ENCODE peak calls at places on chromosomes 5 and 9, in eight cellular contexts. One of them, this sample, is unnamed.

GRCh38 chr5:178757410-178757809 is 27.0 kb upstream of the ZNF354A start:
- DNase-seq in AG08396: no peak
- DNase-seq in NCI-H2227 treated with DMSO at 0.1 percent for 48 hours: no peak
- DNase-seq in body of pancreas: no peak
- DNase-seq in choroid plexus epithelial cell: no peak
- DNase-seq in skeletal muscle cell: no peak
- DNase-seq in fibroblast of pulmonary artery: no peak
- DNase-seq in BE2C: no peak
- DNase-seq in this sample: no peak

GRCh38 chr9:77663754-77664153 is 15.6 kb upstream of the GNA14 start:
- DNase-seq in body of pancreas: peak; percentile 58
- DNase-seq in fibroblast of pulmonary artery: no peak
- DNase-seq in NCI-H2227 treated with DMSO at 0.1 percent for 48 hours: no peak
- DNase-seq in BE2C: no peak
- DNase-seq in skeletal muscle cell: no peak
- DNase-seq in AG08396: no peak
- DNase-seq in choroid plexus epithelial cell: no peak
- DNase-seq in this sample: no peak

GRCh38 chr5:91419571-91420537 is 36.7 kb upstream of the ARRDC3 start:
- DNase-seq in body of pancreas: peak; percentile 65
- DNase-seq in skeletal muscle cell: no peak
- DNase-seq in choroid plexus epithelial cell: peak; percentile 81
- DNase-seq in BE2C: peak; percentile 60
- DNase-seq in fibroblast of pulmonary artery: peak; percentile 77
- DNase-seq in NCI-H2227 treated with DMSO at 0.1 percent for 48 hours: peak; percentile 9
- DNase-seq in AG08396: peak; percentile 18
- DNase-seq in this sample: peak; percentile 70

GRCh38 chr5:168364738-168365550 is 73.5 kb downstream of the WWC1 start:
- DNase-seq in AG08396: peak; percentile 33
- DNase-seq in BE2C: no peak
- DNase-seq in choroid plexus epithelial cell: peak; percentile 20
- DNase-seq in skeletal muscle cell: peak; percentile 38
- DNase-seq in NCI-H2227 treated with DMSO at 0.1 percent for 48 hours: no peak
- DNase-seq in fibroblast of pulmonary artery: peak; percentile 42
- DNase-seq in body of pancreas: peak; percentile 42
- DNase-seq in this sample: no peak

GRCh38 chr5:150017606-150018005 is 17.1 kb downstream of the HMGXB3 start:
- DNase-seq in body of pancreas: no peak
- DNase-seq in BE2C: no peak
- DNase-seq in NCI-H2227 treated with DMSO at 0.1 percent for 48 hours: no peak
- DNase-seq in fibroblast of pulmonary artery: peak; percentile 32
- DNase-seq in skeletal muscle cell: no peak
- DNase-seq in choroid plexus epithelial cell: no peak
- DNase-seq in AG08396: peak; percentile 45
- DNase-seq in this sample: no peak

GRCh38 chr5:120052916-120053828 is 410.9 kb upstream of the PRR16 start:
- DNase-seq in skeletal muscle cell: no peak
- DNase-seq in body of pancreas: peak; percentile 12
- DNase-seq in NCI-H2227 treated with DMSO at 0.1 percent for 48 hours: no peak
- DNase-seq in BE2C: no peak
- DNase-seq in choroid plexus epithelial cell: peak; percentile 16
- DNase-seq in AG08396: no peak
- DNase-seq in fibroblast of pulmonary artery: no peak
- DNase-seq in this sample: no peak

GRCh38 chr5:167346461-167346860 is 945.0 kb upstream of the WWC1 start:
- DNase-seq in choroid plexus epithelial cell: no peak
- DNase-seq in fibroblast of pulmonary artery: no peak
- DNase-seq in BE2C: no peak
- DNase-seq in NCI-H2227 treated with DMSO at 0.1 percent for 48 hours: no peak
- DNase-seq in body of pancreas: no peak
- DNase-seq in skeletal muscle cell: no peak
- DNase-seq in AG08396: no peak
- DNase-seq in this sample: no peak

GRCh38 chr9:13568851-13569618 is 289.5 kb upstream of the MPDZ start:
- DNase-seq in choroid plexus epithelial cell: no peak
- DNase-seq in NCI-H2227 treated with DMSO at 0.1 percent for 48 hours: peak; percentile 25
- DNase-seq in BE2C: no peak
- DNase-seq in AG08396: no peak
- DNase-seq in fibroblast of pulmonary artery: no peak
- DNase-seq in skeletal muscle cell: no peak
- DNase-seq in body of pancreas: no peak
- DNase-seq in this sample: no peak

GRCh38 chr9:137428841-137429545 is 5.8 kb downstream of the NOXA1 start:
- DNase-seq in BE2C: peak; percentile 12
- DNase-seq in fibroblast of pulmonary artery: no peak
- DNase-seq in body of pancreas: no peak
- DNase-seq in choroid plexus epithelial cell: no peak
- DNase-seq in NCI-H2227 treated with DMSO at 0.1 percent for 48 hours: no peak
- DNase-seq in AG08396: no peak
- DNase-seq in skeletal muscle cell: no peak
- DNase-seq in this sample: no peak

GRCh38 chr9:26781906-26782305 is 110.7 kb downstream of the CAAP1 start:
- DNase-seq in choroid plexus epithelial cell: peak; percentile 8
- DNase-seq in NCI-H2227 treated with DMSO at 0.1 percent for 48 hours: no peak
- DNase-seq in AG08396: no peak
- DNase-seq in skeletal muscle cell: no peak
- DNase-seq in fibroblast of pulmonary artery: no peak
- DNase-seq in body of pancreas: no peak
- DNase-seq in BE2C: no peak
- DNase-seq in this sample: no peak

GRCh38 chr5:171494452-171495121 is 75.1 kb downstream of the FGF18 start:
- DNase-seq in AG08396: peak; percentile 74
- DNase-seq in fibroblast of pulmonary artery: peak; percentile 77
- DNase-seq in NCI-H2227 treated with DMSO at 0.1 percent for 48 hours: no peak
- DNase-seq in choroid plexus epithelial cell: peak; percentile 86
- DNase-seq in body of pancreas: peak; percentile 43
- DNase-seq in BE2C: peak; percentile 87
- DNase-seq in skeletal muscle cell: peak; percentile 44
- DNase-seq in this sample: no peak

GRCh38 chr5:89457411-89458329 is 574.7 kb upstream of the MEF2C start:
- DNase-seq in skeletal muscle cell: peak; percentile 48
- DNase-seq in fibroblast of pulmonary artery: peak; percentile 36
- DNase-seq in AG08396: peak; percentile 6
- DNase-seq in choroid plexus epithelial cell: peak; percentile 13
- DNase-seq in NCI-H2227 treated with DMSO at 0.1 percent for 48 hours: peak; percentile 79
- DNase-seq in BE2C: no peak
- DNase-seq in body of pancreas: peak; percentile 31
- DNase-seq in this sample: no peak

This sample was measured in effector memory CD8-positive, alpha-beta T cell.